ENCODE peak calls at places on chromosomes 1 and 21, in nine cellular contexts. S, X, M, P, L, U, H, R and C are unnamed samples.

GRCh38 chr1:214912127-214912526 is 170.4 kb upstream of the KCNK2 start:
- DNase-seq in S (no peak), X (no peak), M (no peak), P (no peak), L (no peak), U (no peak), H (no peak), R (no peak), C (no peak)

GRCh38 chr1:119853155-119853554 is 41.9 kb upstream of the REG4 start:
- DNase-seq in S (no peak), X (no peak), M (no peak), P (no peak), L (no peak), U (no peak), H (no peak), R (no peak), C (no peak)

GRCh38 chr1:10917513-10918454 is 94.7 kb upstream of the TARDBP start:
- DNase-seq in S (no peak), X (no peak), M (no peak), P (no peak), L (no peak), U (no peak), H (no peak), R (no peak), C (peak)

GRCh38 chr21:14901482-14901958 is 163.3 kb downstream of the NRIP1 start:
- DNase-seq in S (peak), X (peak), M (no peak), P (no peak), L (peak), U (no peak), H (no peak), R (no peak), C (no peak)

GRCh38 chr1:181043025-181043880 is 9.5 kb downstream of the MR1 start:
- DNase-seq in S (peak), X (peak), M (peak), P (peak), L (no peak), U (no peak), H (no peak), R (no peak), C (no peak)

GRCh38 chr1:48772221-48772620 is 4.5 kb downstream of the BEND5 start:
- DNase-seq in S (no peak), X (no peak), M (peak), P (no peak), L (no peak), U (no peak), H (no peak), R (no peak), C (no peak)

GRCh38 chr1:155078496-155079209 is at the start of gene EFNA3:
- DNase-seq in S (peak), X (peak), M (peak), P (peak), L (no peak), U (peak), H (peak), R (peak), C (peak)

GRCh38 chr1:37946703-37947360 is at the start of gene INPP5B:
- DNase-seq in S (no peak), X (peak), M (peak), P (peak), L (peak), U (peak), H (peak), R (peak), C (peak)

GRCh38 chr1:205480349-205481278 is 23.9 kb upstream of the CDK18 start:
- DNase-seq in S (no peak), X (no peak), M (no peak), P (no peak), L (no peak), U (no peak), H (no peak), R (peak), C (peak)

GRCh38 chr1:94579876-94580294 is 38.3 kb upstream of the F3 start:
- DNase-seq in S (peak), X (peak), M (peak), P (peak), L (peak), U (no peak), H (no peak), R (no peak), C (no peak)
- H2AFZ ChIP-seq in S (peak), X (peak), M (peak), P (peak), L (peak), U (peak), H (peak), R (no peak), C (no peak)

DNA sequence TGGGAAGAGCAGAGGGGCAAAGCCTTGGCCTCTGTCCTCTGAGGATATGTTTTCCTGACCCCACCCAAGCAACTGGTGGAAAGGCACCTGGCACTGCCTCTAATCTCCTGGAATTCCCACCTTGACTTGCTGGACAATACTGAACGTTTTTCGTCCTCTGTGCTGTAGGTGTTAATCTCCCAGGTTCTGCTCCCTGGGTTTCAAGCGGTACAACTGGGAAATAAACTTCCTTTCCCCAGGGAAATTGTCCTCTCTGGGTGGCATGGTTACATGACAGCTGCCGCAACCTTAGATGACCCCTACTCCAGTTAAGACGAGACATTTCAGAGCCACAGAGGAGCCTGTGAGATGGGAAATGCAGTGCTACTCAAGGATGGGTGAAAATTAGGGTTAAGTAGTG is 57.3 kb upstream of the BCAR3 start:
- DNase-seq in S (no peak), X (no peak), M (no peak), P (no peak), L (no peak), U (no peak), H (no peak), R (no peak), C (no peak)
- TF ChIP-seq EZH2phosphoT487 in S (no peak), X (no peak), M (no peak), P (no peak), L (no peak), U (no peak), H (no peak), R (no peak), C (no peak)

GRCh38 chr1:240417317-240417716 is 194.6 kb downstream of the GREM2 start:
- DNase-seq in S (peak), X (peak), M (no peak), P (no peak), L (no peak), U (no peak), H (peak), R (no peak), C (no peak)
- H2AFZ ChIP-seq in S (no peak), X (no peak), M (no peak), P (no peak), L (no peak), U (no peak), H (no peak), R (no peak), C (no peak)

DNA sequence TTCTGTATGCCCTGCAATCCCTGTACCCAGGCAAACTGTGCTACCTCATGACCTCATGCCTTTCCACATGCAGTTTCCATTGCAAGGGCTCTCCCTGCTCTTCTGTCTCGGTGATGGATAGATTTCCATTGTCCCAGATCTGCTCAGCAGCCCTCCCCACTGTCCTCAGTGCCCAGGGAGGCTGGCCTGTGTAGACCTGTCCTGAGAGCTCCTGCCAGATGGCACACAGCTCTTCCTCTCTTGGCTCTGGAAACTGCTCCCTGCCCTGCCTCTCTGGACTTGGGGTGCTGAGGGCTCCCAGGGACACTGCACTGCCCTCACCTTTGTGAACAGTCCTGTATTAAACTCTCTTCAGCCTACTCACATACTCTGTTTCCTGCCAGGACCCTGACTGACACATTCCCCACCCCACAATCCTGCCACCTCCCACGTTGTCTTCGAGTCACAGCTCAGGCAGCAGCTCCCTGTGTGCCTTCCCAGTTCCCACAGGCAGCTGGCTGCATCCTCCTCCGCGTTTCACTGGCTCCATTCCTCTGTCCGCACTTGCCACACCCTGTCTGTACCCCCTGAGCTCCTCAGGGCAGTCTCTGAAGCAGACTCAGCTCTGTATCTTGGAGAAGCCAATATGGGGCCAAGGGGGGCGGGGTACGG is 57.0 kb downstream of the SPATA46 start:
- DNase-seq in S (peak), X (peak), M (no peak), P (no peak), L (no peak), U (no peak), H (no peak), R (no peak), C (no peak)
- TF ChIP-seq EZH2phosphoT487 in S (no peak), X (no peak), M (no peak), P (no peak), L (no peak), U (no peak), H (no peak), R (no peak), C (no peak)

GRCh38 chr1:47333922-47334764 is 553 bp downstream of the CMPK1 start:
- DNase-seq in S (peak), X (peak), M (peak), P (peak), L (peak), U (peak), H (peak), R (peak), C (peak)
- H2AFZ ChIP-seq in S (peak), X (peak), M (peak), P (peak), L (peak), U (peak), H (peak), R (peak), C (peak)

GRCh38 chr1:67675800-67676199 is 9.2 kb upstream of the GADD45A start:
- DNase-seq in S (no peak), X (peak), M (no peak), P (no peak), L (no peak), U (no peak), H (no peak), R (peak), C (peak)
- TF ChIP-seq EZH2phosphoT487 in S (no peak), X (no peak), M (no peak), P (no peak), L (no peak), U (no peak), H (no peak), R (no peak), C (no peak)

DNA sequence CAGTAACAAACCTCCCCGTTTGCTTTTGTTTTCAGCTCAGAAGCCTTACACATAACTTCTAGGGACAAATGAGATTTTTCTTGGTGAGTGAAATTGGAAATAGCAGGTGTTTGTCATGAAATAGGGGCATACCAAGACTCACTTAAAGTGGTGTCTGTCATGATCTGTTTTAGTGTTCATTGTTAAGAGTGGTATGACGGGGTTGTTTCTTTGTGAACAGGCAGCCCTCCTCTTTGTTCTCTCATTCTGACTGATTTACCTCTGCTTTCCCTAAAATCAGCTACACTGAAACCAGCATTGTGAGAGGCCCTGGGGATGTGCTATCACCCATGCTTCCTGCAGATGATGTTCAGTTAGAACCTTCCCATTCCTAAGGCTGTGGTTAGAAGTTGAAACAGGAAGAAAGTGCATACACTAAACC is 2.5 kb upstream of the ERO1B start:
- DNase-seq in S (no peak), X (no peak), M (no peak), P (peak), L (no peak), U (peak), H (no peak), R (no peak), C (peak)
- H2AFZ ChIP-seq in S (no peak), X (no peak), M (no peak), P (no peak), L (no peak), U (peak), H (no peak), R (no peak), C (peak)

DNA sequence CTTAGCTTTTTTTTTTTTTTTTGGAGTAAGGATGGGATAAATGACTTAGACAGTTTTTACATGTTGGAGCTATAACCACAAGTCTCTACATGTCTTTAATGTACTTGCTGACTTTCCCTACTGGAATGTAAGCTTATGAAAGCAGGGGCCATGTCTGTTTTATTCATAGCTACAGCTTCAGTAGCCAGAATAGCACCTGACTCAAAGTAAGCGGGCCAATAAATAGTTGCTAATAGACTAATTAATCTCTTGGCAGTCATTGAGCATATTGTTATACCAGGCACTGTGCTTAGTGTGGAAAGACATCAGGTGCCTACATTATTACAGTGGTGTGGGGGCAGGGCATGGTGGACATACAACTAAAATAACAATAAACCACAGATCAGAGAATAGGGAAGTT is 84.4 kb upstream of the HOOK1 start:
- DNase-seq in S (peak), X (peak), M (peak), P (no peak), L (no peak), U (no peak), H (no peak), R (no peak), C (no peak)
- TF ChIP-seq EZH2phosphoT487 in S (no peak), X (no peak), M (no peak), P (no peak), L (no peak), U (no peak), H (no peak), R (no peak), C (no peak)